ENCODE peak calls at places on chromosomes 16 and 17, in seven cellular contexts. Q is hypothalamus; I is heart left ventricle; Z is AG10803; O is COLO829; E is naive thymus-derived CD4-positive, alpha-beta T cell; H is T-helper 1 cell. N is an unnamed sample.

GRCh38 chr16:7233963-7234362 is 98.7 kb upstream of the RBFOX1 start:
- DNase-seq in Q (no peak), I (no peak), Z (no peak), O (no peak), E (no peak), H (no peak), N (no peak)

GRCh38 chr16:11232852-11233726 is 22.9 kb downstream of the SOCS1 start:
- DNase-seq in Q (no peak), I (peak; percentile 47), Z (no peak), O (no peak), E (peak; percentile 79), H (peak; percentile 63), N (no peak)

GRCh38 chr16:89815639-89816348 is 653 bp downstream of the FANCA start:
- DNase-seq in Q (no peak), I (peak; percentile 11), Z (no peak), O (no peak), E (no peak), H (no peak), N (no peak)

GRCh38 chr16:16163571-16163970 is 59.7 kb downstream of the ABCC6 start:
- DNase-seq in Q (peak; percentile 27), I (no peak), Z (no peak), O (no peak), E (no peak), H (no peak), N (no peak)

GRCh38 chr16:77816293-77816692 is 27.9 kb downstream of the VAT1L start:
- DNase-seq in Q (no peak), I (no peak), Z (peak; percentile 27), O (no peak), E (no peak), H (no peak), N (no peak)

GRCh38 chr17:73722163-73722562 is 77.9 kb upstream of the SDK2 start:
- DNase-seq in Q (no peak), I (no peak), Z (no peak), O (no peak), E (peak; percentile 66), H (no peak), N (no peak)

GRCh38 chr16:24906199-24906808 is 60.5 kb downstream of the SLC5A11 start:
- DNase-seq in Q (no peak), I (no peak), Z (peak; percentile 26), O (peak; percentile 26), E (no peak), H (no peak), N (peak; percentile 21)

GRCh38 chr16:56994311-56994710 is 5.0 kb downstream of the NLRC5 start:
- DNase-seq in Q (no peak), I (no peak), Z (no peak), O (no peak), E (no peak), H (no peak), N (no peak)

GRCh38 chr17:39653662-39654331 is 11.4 kb upstream of the TCAP start:
- DNase-seq in Q (peak; percentile 64), I (peak; percentile 73), Z (peak; percentile 22), O (peak; percentile 70), E (peak; percentile 67), H (peak; percentile 51), N (no peak)

GRCh38 chr17:63447688-63448005 is 1.5 kb upstream of the CYB561 start:
- DNase-seq in Q (no peak), I (no peak), Z (no peak), O (no peak), E (no peak), H (no peak), N (no peak)

GRCh38 chr16:20383106-20384029 is 21.2 kb downstream of the PDILT start:
- DNase-seq in Q (peak; percentile 40), I (peak; percentile 43), Z (peak; percentile 60), O (peak; percentile 58), E (no peak), H (no peak), N (peak; percentile 24)